ENCODE peak calls at places on chromosomes 13 and 19, in five cellular contexts. E is stomach, C is HFFc6, I is HEK293T, J is activated T-cell treated with anti-CD3 and anti-CD28 coated beads for 1 hour. G is an unnamed sample.

GRCh38 chr13:28100149-28101121 is at the start of gene FLT3:
- DNase-seq in E (peak), C (no peak), I (peak), J (no peak), G (peak)

GRCh38 chr13:55567721-55568625 is 1572.7 kb upstream of the PRR20A start:
- DNase-seq in E (no peak), C (no peak), I (no peak), J (no peak), G (no peak)

GRCh38 chr13:84645196-84646071 is 763.2 kb upstream of the SLITRK1 start:
- DNase-seq in E (no peak), C (peak), I (no peak), J (no peak), G (no peak)

GRCh38 chr13:109175666-109176065 is 546.3 kb downstream of the MYO16 start:
- DNase-seq in E (no peak), C (no peak), I (no peak), J (no peak), G (no peak)

GRCh38 chr13:41546372-41547252 is 89.3 kb downstream of the RGCC start:
- DNase-seq in E (no peak), C (peak), I (no peak), J (no peak), G (no peak)

GRCh38 chr13:91126806-91127205 is 220.7 kb upstream of the MIR17HG start:
- DNase-seq in E (no peak), C (no peak), I (no peak), J (no peak), G (no peak)

GRCh38 chr19:19552811-19553210 is 14.7 kb downstream of the CILP2 start:
- DNase-seq in E (peak), C (no peak), I (peak), J (no peak), G (no peak)

GRCh38 chr19:3683405-3683865 is 16.8 kb downstream of the PIP5K1C start:
- DNase-seq in E (no peak), C (no peak), I (no peak), J (no peak), G (no peak)

GRCh38 chr19:33304760-33305647 is 2.7 kb upstream of the CEBPA start:
- DNase-seq in E (peak), C (no peak), I (peak), J (no peak), G (no peak)

GRCh38 chr19:58059003-58059671 is at the start of gene ZNF135:
- DNase-seq in E (peak), C (no peak), I (no peak), J (peak), G (peak)

GRCh38 chr13:75633285-75633684 is 2.8 kb upstream of the LMO7 start:
- DNase-seq in E (no peak), C (peak), I (no peak), J (no peak), G (no peak)

GRCh38 chr13:39415403-39415802 is 187.6 kb downstream of the LHFPL6 start:
- DNase-seq in E (no peak), C (peak), I (peak), J (no peak), G (no peak)

GRCh38 chr19:49818691-49819331 is 722 bp downstream of the MED25 start:
- DNase-seq in E (no peak), C (no peak), I (no peak), J (no peak), G (no peak)

GRCh38 chr19:40150170-40150569 is 41.1 kb upstream of the MAP3K10 start:
- DNase-seq in E (no peak), C (no peak), I (no peak), J (no peak), G (no peak)

GRCh38 chr13:43783820-43784219 is 3.0 kb downstream of the ENOX1 start:
- DNase-seq in E (no peak), C (peak), I (no peak), J (no peak), G (no peak)

GRCh38 chr13:102197193-102197592 is 204.7 kb downstream of the FGF14 start:
- DNase-seq in E (no peak), C (no peak), I (no peak), J (no peak), G (no peak)

GRCh38 chr13:91216928-91217700 is 130.4 kb upstream of the MIR17HG start:
- DNase-seq in E (no peak), C (no peak), I (no peak), J (no peak), G (no peak)

GRCh38 chr19:38182536-38183210 is 41.3 kb downstream of the DPF1 start:
- DNase-seq in E (no peak), C (no peak), I (no peak), J (no peak), G (no peak)

GRCh38 chr13:63381078-63381859 is 1965.6 kb upstream of the PCDH20 start:
- DNase-seq in E (no peak), C (no peak), I (no peak), J (no peak), G (no peak)

GRCh38 chr13:77916481-77916880 is 2.1 kb downstream of the EDNRB start:
- DNase-seq in E (no peak), C (no peak), I (no peak), J (no peak), G (no peak)

GRCh38 chr13:102128216-102128800 is 273.5 kb downstream of the FGF14 start:
- DNase-seq in E (no peak), C (no peak), I (no peak), J (no peak), G (no peak)

GRCh38 chr19:17209126-17210036 is 5.8 kb upstream of the USE1 start:
- DNase-seq in E (peak), C (peak), I (peak), J (no peak), G (no peak)

GRCh38 chr19:48975947-48976847 is 11.1 kb downstream of the FTL start:
- DNase-seq in E (no peak), C (no peak), I (peak), J (no peak), G (no peak)

GRCh38 chr13:100525453-100526298 is 62.9 kb downstream of the GGACT start:
- DNase-seq in E (no peak), C (no peak), I (no peak), J (no peak), G (no peak)

GRCh38 chr13:39210961-39211534 is 172.8 kb downstream of the NHLRC3 start:
- DNase-seq in E (no peak), C (peak), I (no peak), J (no peak), G (no peak)

GRCh38 chr19:11580665-11581418 is 3.4 kb upstream of the ACP5 start:
- DNase-seq in E (peak), C (no peak), I (no peak), J (no peak), G (no peak)

GRCh38 chr19:35099897-35100275 is 15.7 kb upstream of the FXYD3 start:
- DNase-seq in E (no peak), C (no peak), I (no peak), J (no peak), G (no peak)

GRCh38 chr19:10881403-10882107 is 10.2 kb downstream of the CARM1 start:
- DNase-seq in E (no peak), C (no peak), I (no peak), J (no peak), G (no peak)

GRCh38 chr19:17931532-17932191 is 1.2 kb upstream of the CCDC124 start:
- DNase-seq in E (no peak), C (no peak), I (no peak), J (no peak), G (no peak)